ENCODE peak calls at places on chromosomes 12 and 14, in five cellular contexts. J, H, Q, C and B are unnamed samples.

GRCh38 chr14:32078030-32078793 is 1.1 kb downstream of the ARHGAP5 start:
- DNase-seq in J (no peak), H (peak; percentile 51), Q (peak; percentile 8), C (peak; percentile 17), B (no peak)

GRCh38 chr12:95396849-95397498 is 77.0 kb upstream of the METAP2 start:
- DNase-seq in J (no peak), H (peak; percentile 49), Q (no peak), C (no peak), B (no peak)

GRCh38 chr12:95829395-95829794 is 29.4 kb upstream of the SNRPF start:
- DNase-seq in J (no peak), H (no peak), Q (no peak), C (no peak), B (no peak)

GRCh38 chr14:44962573-44963528 is 861 bp downstream of the TOGARAM1 start:
- DNase-seq in J (no peak), H (peak; percentile 60), Q (peak; percentile 53), C (no peak), B (no peak)

GRCh38 chr12:89783321-89784060 is 74.9 kb upstream of the ATP2B1 start:
- DNase-seq in J (no peak), H (peak; percentile 59), Q (peak; percentile 2), C (no peak), B (no peak)

GRCh38 chr14:38731962-38732361 is 371.1 kb downstream of the SEC23A start:
- DNase-seq in J (no peak), H (no peak), Q (no peak), C (no peak), B (no peak)

GRCh38 chr12:112347521-112347920 is 34.7 kb downstream of the HECTD4 start:
- DNase-seq in J (peak; percentile 26), H (peak; percentile 43), Q (no peak), C (peak; percentile 44), B (peak; percentile 23)

GRCh38 chr14:97771340-97772045 is 974.3 kb downstream of the VRK1 start:
- DNase-seq in J (no peak), H (peak; percentile 35), Q (no peak), C (no peak), B (no peak)

GRCh38 chr14:75548544-75548943 is 26.3 kb downstream of the BATF start:
- DNase-seq in J (no peak), H (peak; percentile 47), Q (no peak), C (no peak), B (no peak)

GRCh38 chr12:18281941-18282340 is 20.6 kb downstream of the PIK3C2G start:
- DNase-seq in J (no peak), H (peak; percentile 66), Q (no peak), C (no peak), B (no peak)

GRCh38 chr12:128938886-128939285 is 85.6 kb downstream of the GLT1D1 start:
- DNase-seq in J (no peak), H (no peak), Q (no peak), C (no peak), B (no peak)

GRCh38 chr12:131682511-131682895 is 28.4 kb upstream of the SFSWAP start:
- DNase-seq in J (no peak), H (no peak), Q (no peak), C (no peak), B (no peak)

GRCh38 chr12:123387508-123388217 is 3.7 kb downstream of the KMT5A start:
- DNase-seq in J (no peak), H (no peak), Q (peak; percentile 12), C (no peak), B (no peak)

GRCh38 chr14:45757655-45758054 is 504.7 kb upstream of the MIS18BP1 start:
- DNase-seq in J (no peak), H (no peak), Q (no peak), C (no peak), B (no peak)

GRCh38 chr12:54991161-54991991 is 6.8 kb upstream of the TESPA1 start:
- DNase-seq in J (no peak), H (no peak), Q (no peak), C (peak; percentile 62), B (no peak)

GRCh38 chr14:102930753-102931579 is 8.5 kb downstream of the AMN start:
- DNase-seq in J (no peak), H (peak; percentile 5), Q (peak; percentile 70), C (no peak), B (peak; percentile 45)

GRCh38 chr12:12405882-12406281 is 49.0 kb downstream of the BORCS5 start:
- DNase-seq in J (no peak), H (peak; percentile 20), Q (no peak), C (no peak), B (no peak)

GRCh38 chr14:93023039-93023438 is 92.7 kb downstream of the ITPK1 start:
- DNase-seq in J (no peak), H (no peak), Q (peak; percentile 62), C (no peak), B (no peak)

GRCh38 chr14:93005838-93006237 is 82.9 kb downstream of the CHGA start:
- DNase-seq in J (no peak), H (no peak), Q (no peak), C (no peak), B (no peak)

GRCh38 chr14:97634786-97635185 is 837.6 kb downstream of the VRK1 start:
- DNase-seq in J (no peak), H (no peak), Q (peak; percentile 69), C (no peak), B (no peak)

GRCh38 chr14:94269156-94269555 is 23.9 kb downstream of the SERPINA10 start:
- DNase-seq in J (no peak), H (no peak), Q (no peak), C (no peak), B (no peak)

GRCh38 chr14:55706341-55706684 is 126.3 kb downstream of the KTN1 start:
- DNase-seq in J (no peak), H (no peak), Q (no peak), C (no peak), B (no peak)

GRCh38 chr12:115257791-115258190 is 573.8 kb upstream of the TBX3 start:
- DNase-seq in J (peak; percentile 32), H (peak; percentile 74), Q (no peak), C (no peak), B (no peak)

GRCh38 chr12:120639771-120640721 is at the start of gene CABP1:
- DNase-seq in J (no peak), H (no peak), Q (peak; percentile 92), C (peak; percentile 90), B (no peak)

GRCh38 chr14:72880820-72881219 is 13.1 kb downstream of the DPF3 start:
- DNase-seq in J (no peak), H (no peak), Q (no peak), C (no peak), B (no peak)

GRCh38 chr12:59403259-59403932 is 192.4 kb upstream of the SLC16A7 start:
- DNase-seq in J (peak; percentile 63), H (peak; percentile 86), Q (peak; percentile 81), C (peak; percentile 28), B (peak; percentile 31)

GRCh38 chr12:6078378-6079083 is 45.9 kb downstream of the VWF start:
- DNase-seq in J (no peak), H (peak; percentile 77), Q (no peak), C (peak; percentile 41), B (no peak)

GRCh38 chr12:92593734-92594402 is 108.9 kb upstream of the PLEKHG7 start:
- DNase-seq in J (peak; percentile 72), H (peak; percentile 60), Q (no peak), C (peak; percentile 76), B (peak; percentile 79)

GRCh38 chr14:69636051-69636639 is 24.7 kb downstream of the SUSD6 start:
- DNase-seq in J (no peak), H (no peak), Q (no peak), C (no peak), B (no peak)

GRCh38 chr12:52857500-52857899 is 8.7 kb upstream of the KRT78 start:
- DNase-seq in J (no peak), H (no peak), Q (no peak), C (no peak), B (no peak)

GRCh38 chr12:91023326-91024004 is 18.7 kb upstream of the EPYC start:
- DNase-seq in J (peak; percentile 63), H (peak; percentile 63), Q (no peak), C (no peak), B (peak; percentile 51)

GRCh38 chr12:66296171-66296683 is 6.1 kb upstream of the HELB start:
- DNase-seq in J (no peak), H (no peak), Q (no peak), C (no peak), B (no peak)

GRCh38 chr12:47378222-47378582 is 298.4 kb upstream of the AMIGO2 start:
- DNase-seq in J (no peak), H (peak; percentile 44), Q (no peak), C (no peak), B (no peak)

GRCh38 chr12:117850048-117850447 is 118.7 kb downstream of the KSR2 start:
- DNase-seq in J (peak; percentile 22), H (peak; percentile 59), Q (peak; percentile 85), C (peak; percentile 54), B (no peak)

GRCh38 chr12:99157946-99158345 is 489.6 kb upstream of the GARIN6 start:
- DNase-seq in J (no peak), H (no peak), Q (no peak), C (no peak), B (peak; percentile 16)

GRCh38 chr12:29283969-29284368 is 97.0 kb downstream of the ERGIC2 start:
- DNase-seq in J (no peak), H (peak; percentile 28), Q (no peak), C (no peak), B (no peak)

GRCh38 chr12:132428872-132429121 is 61.2 kb upstream of the FBRSL1 start:
- DNase-seq in J (no peak), H (no peak), Q (no peak), C (no peak), B (no peak)

GRCh38 chr12:116693259-116694227 is 44.3 kb downstream of the SPRING1 start:
- DNase-seq in J (no peak), H (no peak), Q (peak; percentile 43), C (no peak), B (no peak)
- TF ChIP-seq CTCF in J (no peak), H (no peak), Q (peak; percentile 20), C (no peak), B (no peak)

GRCh38 chr12:48442191-48442828 is 30.0 kb upstream of the ANP32D start:
- DNase-seq in J (no peak), H (no peak), Q (peak; percentile 41), C (no peak), B (no peak)
- TF ChIP-seq CTCF in J (no peak), H (no peak), Q (peak; percentile 40), C (no peak), B (no peak)

GRCh38 chr14:95433094-95433478 is 83.4 kb downstream of the SYNE3 start:
- DNase-seq in J (no peak), H (no peak), Q (no peak), C (no peak), B (no peak)
- TF ChIP-seq CTCF in J (peak; percentile 3), H (no peak), Q (no peak), C (no peak), B (no peak)

GRCh38 chr14:57530571-57530970 is 36.9 kb upstream of the CCDC198 start:
- DNase-seq in J (no peak), H (no peak), Q (no peak), C (no peak), B (no peak)

GRCh38 chr14:57533214-57533613 is 39.6 kb upstream of the CCDC198 start:
- DNase-seq in J (no peak), H (peak; percentile 42), Q (peak; percentile 63), C (peak; percentile 8), B (no peak)
- TF ChIP-seq CTCF in J (peak; percentile 44), H (peak; percentile 52), Q (peak; percentile 73), C (peak; percentile 41), B (peak; percentile 52)